ENCODE peak calls at places on chromosomes 2 and 18, in seven cellular contexts. Q is breast epithelium, E is aorta, O is endodermal cell, W is neural progenitor cell, M is stomach, U is H9. X is an unnamed sample.

GRCh38 chr2:148487439-148487838 is 157.1 kb upstream of the EPC2 start:
- DNase-seq in O (no peak), M (no peak), Q (no peak), U (no peak), W (no peak), E (no peak), X (no peak)

GRCh38 chr2:212034841-212035585 is 503.6 kb downstream of the ERBB4 start:
- DNase-seq in M (no peak), W (no peak), E (no peak), O (no peak), Q (no peak), U (no peak), X (no peak)

GRCh38 chr2:239570971-239571520 is 170.2 kb upstream of the HDAC4 start:
- DNase-seq in E (peak), O (no peak), Q (no peak), M (no peak), W (no peak), U (no peak), X (no peak)

GRCh38 chr2:3127710-3128109 is 249.9 kb downstream of the EIPR1 start:
- DNase-seq in Q (no peak), E (no peak), O (no peak), M (no peak), W (no peak), U (no peak), X (no peak)

GRCh38 chr2:176491172-176491904 is 222.1 kb downstream of the MTX2 start:
- DNase-seq in U (no peak), E (peak), W (no peak), Q (no peak), O (no peak), M (peak), X (no peak)

GRCh38 chr2:22890142-22890541 is 494.8 kb upstream of the KLHL29 start:
- DNase-seq in O (no peak), W (no peak), Q (no peak), E (no peak), M (no peak), U (no peak), X (no peak)

GRCh38 chr2:65377556-65378307 is 54.7 kb downstream of the SPRED2 start:
- DNase-seq in U (peak), E (no peak), M (no peak), Q (no peak), W (no peak), O (peak), X (no peak)

GRCh38 chr18:40935423-40935822 is 1019.6 kb upstream of the PIK3C3 start:
- DNase-seq in O (no peak), E (no peak), U (no peak), M (no peak), W (peak), Q (no peak), X (no peak)

GRCh38 chr2:196170681-196171247 is 614 bp downstream of the STK17B start:
- DNase-seq in M (peak), Q (peak), E (peak), U (peak), O (no peak), W (peak), X (no peak)

GRCh38 chr2:233964581-233964980 is 47.4 kb downstream of the TRPM8 start:
- DNase-seq in U (no peak), M (no peak), Q (no peak), O (no peak), E (no peak), W (no peak), X (no peak)

GRCh38 chr2:33477473-33478468 is 1.3 kb downstream of the RASGRP3 start:
- DNase-seq in M (peak), U (no peak), Q (no peak), O (no peak), E (peak), W (peak), X (no peak)

GRCh38 chr2:18475884-18476283 is 84.6 kb downstream of the RDH14 start:
- DNase-seq in O (no peak), E (no peak), W (no peak), Q (no peak), U (no peak), M (no peak), X (no peak)

GRCh38 chr18:13219576-13219975 is 1.0 kb downstream of the LDLRAD4 start:
- DNase-seq in U (no peak), O (no peak), Q (no peak), W (no peak), M (no peak), E (no peak), X (no peak)
- H3K27ac ChIP-seq in U (no peak), O (peak), Q (peak), W (no peak), M (peak), E (no peak), X (peak)

DNA sequence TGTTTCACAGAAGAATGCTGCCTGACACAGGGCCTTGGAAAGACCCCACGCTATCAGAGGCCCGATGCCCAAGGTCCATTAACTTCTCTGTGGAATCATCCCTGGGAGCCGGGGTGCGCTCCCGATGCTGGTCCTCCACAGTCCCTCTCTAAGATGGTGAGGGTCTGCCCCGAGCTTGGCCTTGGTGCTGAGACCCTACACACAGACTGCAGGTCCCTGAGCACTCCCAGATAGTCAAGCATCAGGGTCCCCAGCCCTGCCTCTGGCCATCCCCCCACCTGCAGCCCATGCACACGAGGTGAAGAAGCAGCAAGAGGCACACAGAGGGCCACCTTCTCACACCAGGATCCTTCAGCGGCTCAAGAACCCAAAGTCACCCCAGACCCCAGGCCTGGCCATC is 263.3 kb downstream of the MYCN start:
- DNase-seq in M (no peak), E (no peak), U (no peak), W (no peak), O (no peak), Q (no peak), X (no peak)
- H3K27ac ChIP-seq in M (peak), E (no peak), U (no peak), W (no peak), O (no peak), Q (no peak), X (no peak)

GRCh38 chr18:9739516-9739915 is 31.4 kb downstream of the RAB31 start:
- DNase-seq in E (no peak), M (no peak), Q (no peak), W (no peak), O (peak), U (no peak), X (no peak)
- H3K27ac ChIP-seq in E (no peak), M (peak), Q (no peak), W (no peak), O (no peak), U (no peak), X (peak)

GRCh38 chr2:185899364-185899763 is 160.8 kb downstream of the FSIP2 start:
- DNase-seq in E (no peak), M (no peak), O (no peak), U (no peak), Q (no peak), W (no peak), X (no peak)
- H3K27ac ChIP-seq in E (no peak), M (no peak), O (no peak), U (no peak), Q (no peak), W (no peak), X (no peak)

GRCh38 chr2:188142088-188142487 is 149.6 kb upstream of the GULP1 start:
- DNase-seq in O (no peak), U (no peak), E (no peak), M (no peak), Q (no peak), W (no peak), X (no peak)

GRCh38 chr2:188145885-188146284 is 145.8 kb upstream of the GULP1 start:
- DNase-seq in Q (no peak), W (no peak), U (no peak), O (no peak), M (no peak), E (no peak), X (no peak)

GRCh38 chr2:188146888-188147287 is 144.8 kb upstream of the GULP1 start:
- DNase-seq in W (no peak), U (no peak), M (no peak), E (no peak), O (no peak), Q (no peak), X (no peak)

GRCh38 chr2:188138313-188138712 is 153.4 kb upstream of the GULP1 start:
- DNase-seq in W (no peak), Q (no peak), U (no peak), O (no peak), M (no peak), E (no peak), X (no peak)

DNA sequence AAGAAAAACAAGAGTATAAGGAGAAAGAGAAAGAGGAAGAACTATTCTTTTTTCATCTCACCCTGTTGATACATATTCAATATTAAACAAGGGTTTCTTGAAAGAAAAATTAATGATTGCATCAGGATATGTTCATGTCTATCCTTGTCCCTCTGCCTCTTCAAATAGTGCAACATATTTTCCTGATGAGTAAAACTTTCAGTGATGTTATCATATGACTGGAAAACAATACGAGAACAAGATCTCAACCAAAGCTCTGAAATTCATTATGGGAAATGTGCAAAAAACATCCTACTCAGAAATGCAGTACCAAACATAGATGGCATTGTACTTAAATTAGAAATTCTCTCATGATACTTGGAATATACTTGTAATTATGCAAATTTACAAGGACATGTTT is 149.0 kb upstream of the GULP1 start:
- DNase-seq in W (no peak), Q (no peak), E (no peak), O (no peak), M (no peak), U (no peak), X (no peak)
- H3K27ac ChIP-seq in W (no peak), Q (no peak), E (no peak), O (no peak), M (no peak), U (no peak), X (no peak)

DNA sequence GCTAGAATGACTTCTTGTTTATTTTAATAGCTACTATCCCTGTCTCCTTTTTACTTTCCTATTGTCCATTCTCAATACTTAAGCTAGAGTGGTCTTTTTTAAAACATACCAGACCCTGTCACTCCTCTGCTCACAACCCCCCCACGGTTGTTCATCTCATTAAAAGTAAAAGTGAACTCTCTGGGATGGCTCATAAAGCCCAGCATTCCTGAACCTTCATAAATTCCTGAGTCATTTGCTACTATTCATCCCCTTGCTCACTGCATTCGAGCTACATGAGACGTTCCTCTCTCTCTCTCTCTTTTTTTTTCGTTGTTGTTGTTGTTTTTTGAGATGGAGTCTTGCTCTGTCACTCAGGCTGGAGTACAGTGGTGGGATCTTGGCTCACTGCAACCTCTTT is 148.7 kb upstream of the DSEL start:
- DNase-seq in U (no peak), W (peak), Q (no peak), O (no peak), E (no peak), M (no peak), X (no peak)
- H3K27ac ChIP-seq in U (no peak), W (no peak), Q (no peak), O (no peak), E (no peak), M (no peak), X (no peak)

GRCh38 chr2:227782804-227783203 is 30.8 kb upstream of the CCL20 start:
- DNase-seq in M (no peak), E (no peak), O (no peak), Q (no peak), U (no peak), W (no peak), X (no peak)

GRCh38 chr2:227785293-227785692 is 28.3 kb upstream of the CCL20 start:
- DNase-seq in E (no peak), W (peak), M (no peak), Q (no peak), U (no peak), O (no peak), X (no peak)

GRCh38 chr2:227781841-227782240 is 31.8 kb upstream of the CCL20 start:
- DNase-seq in W (no peak), O (no peak), U (no peak), M (no peak), E (no peak), Q (no peak), X (no peak)

GRCh38 chr2:227780981-227781630 is 32.5 kb upstream of the CCL20 start:
- DNase-seq in M (peak), W (no peak), U (no peak), O (no peak), Q (no peak), E (no peak), X (no peak)

GRCh38 chr2:227783404-227784138 is 30.1 kb upstream of the CCL20 start:
- DNase-seq in W (no peak), E (no peak), M (no peak), U (no peak), Q (no peak), O (no peak), X (no peak)
- H3K27ac ChIP-seq in W (no peak), E (no peak), M (peak), U (no peak), Q (no peak), O (no peak), X (peak)

GRCh38 chr2:217861334-217861877 is 141.4 kb downstream of the TNS1 start:
- DNase-seq in M (no peak), U (no peak), Q (no peak), O (no peak), E (peak), W (no peak), X (no peak)

GRCh38 chr2:217856871-217857270 is 145.9 kb downstream of the TNS1 start:
- DNase-seq in O (no peak), U (no peak), M (no peak), E (no peak), W (peak), Q (no peak), X (no peak)

GRCh38 chr2:217857624-217858506 is 144.9 kb downstream of the TNS1 start:
- DNase-seq in O (no peak), E (no peak), Q (no peak), M (no peak), U (no peak), W (no peak), X (no peak)

GRCh38 chr2:217859926-217860325 is 142.9 kb downstream of the TNS1 start:
- DNase-seq in M (no peak), W (no peak), O (no peak), E (peak), Q (no peak), U (no peak), X (no peak)

DNA sequence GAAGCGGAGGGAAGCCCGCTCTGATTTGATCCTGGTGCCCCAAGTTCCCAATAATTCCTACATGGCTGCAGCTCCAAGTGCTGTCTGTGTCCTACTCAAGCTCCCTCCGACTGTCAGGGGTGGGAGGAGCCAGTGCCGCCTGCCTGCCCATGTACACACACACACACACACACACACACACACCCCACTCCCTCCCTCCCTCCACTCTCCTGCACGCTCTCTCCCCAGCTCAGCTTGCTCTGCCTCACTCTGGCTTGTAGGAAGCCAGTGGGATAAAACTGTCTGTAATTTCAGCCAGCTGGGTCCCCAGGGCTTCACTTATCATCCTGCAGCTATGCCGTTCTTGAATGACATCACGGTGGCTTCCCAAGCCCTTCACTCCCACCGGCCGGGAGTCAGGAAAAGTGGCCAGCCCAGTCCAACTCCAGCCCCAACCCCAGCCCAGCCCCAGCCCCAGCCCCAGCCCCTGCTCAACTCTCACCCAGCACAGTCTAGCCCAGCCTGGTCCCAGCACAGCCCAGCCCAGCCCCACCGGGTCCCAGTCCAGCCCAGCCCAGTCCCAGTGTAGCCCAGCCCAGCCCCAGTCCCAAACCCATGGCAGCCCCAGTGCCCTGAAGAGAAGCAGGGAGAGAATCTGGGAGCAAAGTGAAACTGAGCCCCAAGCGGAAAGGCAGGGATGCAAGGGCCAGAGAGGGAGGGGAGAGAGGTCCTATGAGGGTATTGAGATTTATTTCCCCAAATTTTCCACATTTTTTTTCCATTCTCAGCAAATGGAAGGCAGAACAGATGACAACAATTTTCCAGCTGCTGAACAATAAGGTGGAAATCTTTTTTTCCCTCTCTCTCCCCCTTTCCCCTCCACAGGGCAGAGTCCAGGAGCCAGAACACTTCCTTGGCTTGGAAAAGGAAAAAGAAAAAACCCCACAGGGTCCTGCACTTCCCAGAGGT is 144.0 kb downstream of the TNS1 start:
- DNase-seq in W (peak), Q (no peak), U (peak), M (peak), E (peak), O (peak), X (peak)
- H3K27ac ChIP-seq in W (no peak), Q (peak), U (no peak), M (peak), E (peak), O (no peak), X (peak)

GRCh38 chr2:200172521-200172920 is 134.0 kb upstream of the SPATS2L start:
- DNase-seq in Q (no peak), U (no peak), O (no peak), W (no peak), E (no peak), M (no peak), X (no peak)
- H3K27ac ChIP-seq in Q (no peak), U (no peak), O (no peak), W (no peak), E (no peak), M (no peak), X (no peak)

GRCh38 chr2:70381235-70381634 is 79.4 kb upstream of the FAM136A start:
- DNase-seq in Q (no peak), E (no peak), M (no peak), U (no peak), O (no peak), W (no peak), X (no peak)
- H3K27ac ChIP-seq in Q (no peak), E (no peak), M (no peak), U (no peak), O (no peak), W (no peak), X (no peak)

X was measured in caudate nucleus.